ENCODE peak calls at places on chromosome 6, in five cellular contexts. J is aorta, C is ascending aorta, B is IMR-90, H is Peyer's patch. R is an unnamed sample.

GRCh38 chr6:27755768-27756167 is 156.4 kb downstream of the OR2B2 start:
- DNase-seq in C (no peak), J (no peak), H (no peak), B (no peak), R (no peak)

GRCh38 chr6:113220832-113221231 is 636.3 kb upstream of the MARCKS start:
- DNase-seq in H (no peak), B (no peak), C (no peak), J (no peak), R (no peak)

GRCh38 chr6:54802775-54803631 is 43.6 kb upstream of the FAM83B start:
- DNase-seq in C (no peak), B (peak; percentile 83), J (no peak), H (no peak), R (no peak)

GRCh38 chr6:67952948-67953347 is 682.1 kb upstream of the ADGRB3 start:
- DNase-seq in H (no peak), C (no peak), J (no peak), B (no peak), R (no peak)

GRCh38 chr6:30169658-30170614 is 6.6 kb downstream of the TRIM15 start:
- DNase-seq in B (peak; percentile 49), H (no peak), C (no peak), J (no peak), R (peak; percentile 62)

GRCh38 chr6:6320901-6321300 is 439 bp upstream of the F13A1 start:
- DNase-seq in B (no peak), C (no peak), J (no peak), H (no peak), R (no peak)

GRCh38 chr6:94584211-94584610 is 993.1 kb upstream of the MANEA start:
- DNase-seq in H (no peak), J (no peak), C (no peak), B (no peak), R (no peak)

GRCh38 chr6:50849781-50850180 is 31.1 kb downstream of the TFAP2B start:
- DNase-seq in C (no peak), J (no peak), B (no peak), H (no peak), R (no peak)

GRCh38 chr6:167839755-167840154 is 13.0 kb downstream of the AFDN start:
- DNase-seq in J (no peak), C (no peak), B (no peak), H (no peak), R (no peak)

GRCh38 chr6:103002282-103002681 is 1608.8 kb downstream of the GRIK2 start:
- DNase-seq in H (no peak), J (no peak), C (no peak), B (no peak), R (no peak)

GRCh38 chr6:107646176-107646575 is 156.3 kb downstream of the SOBP start:
- DNase-seq in B (no peak), C (no peak), H (no peak), J (no peak), R (no peak)

GRCh38 chr6:32195902-32196681 is 3.6 kb upstream of the GPSM3 start:
- DNase-seq in J (peak; percentile 96), B (peak; percentile 88), C (peak; percentile 79), H (peak; percentile 85), R (no peak)

GRCh38 chr6:56288347-56288746 is 41.0 kb upstream of the COL21A1 start:
- DNase-seq in H (no peak), C (no peak), J (no peak), B (no peak), R (no peak)

GRCh38 chr6:168206186-168206585 is 113.4 kb downstream of the DACT2 start:
- DNase-seq in H (no peak), J (peak; percentile 75), B (no peak), C (no peak), R (no peak)

GRCh38 chr6:74879970-74880369 is 325.9 kb downstream of the COL12A1 start:
- DNase-seq in C (no peak), H (no peak), B (peak; percentile 22), J (no peak), R (no peak)

GRCh38 chr6:156618600-156619205 is 158.5 kb upstream of the ARID1B start:
- DNase-seq in J (no peak), C (no peak), H (no peak), B (no peak), R (no peak)

GRCh38 chr6:139497344-139497961 is 123.0 kb upstream of the CITED2 start:
- DNase-seq in B (no peak), C (no peak), H (no peak), J (no peak), R (no peak)

GRCh38 chr6:96391776-96392175 is 129.8 kb upstream of the UFL1 start:
- DNase-seq in H (no peak), B (no peak), C (no peak), J (no peak), R (peak; percentile 16)

GRCh38 chr6:93701526-93701925 is 282.2 kb upstream of the EPHA7 start:
- DNase-seq in B (no peak), C (no peak), J (no peak), H (no peak), R (no peak)

GRCh38 chr6:109318328-109318876 is 63.9 kb downstream of the CD164 start:
- DNase-seq in H (peak; percentile 82), J (no peak), B (no peak), C (no peak), R (no peak)

GRCh38 chr6:111602481-111603404 is 2.9 kb downstream of the TRAF3IP2 start:
- DNase-seq in H (no peak), B (peak; percentile 85), J (peak; percentile 86), C (peak; percentile 49), R (no peak)

GRCh38 chr6:43242908-43243648 is at the start of gene TTBK1:
- DNase-seq in H (no peak), B (no peak), J (no peak), C (no peak), R (no peak)

GRCh38 chr6:3918474-3918873 is 69.3 kb downstream of the FAM50B start:
- DNase-seq in C (no peak), J (no peak), B (no peak), H (no peak), R (no peak)

GRCh38 chr6:41147917-41148316 is 6.2 kb downstream of the TREML1 start:
- DNase-seq in J (no peak), C (no peak), B (no peak), H (no peak), R (no peak)

GRCh38 chr6:42555477-42556457 is 8.1 kb upstream of the UBR2 start:
- DNase-seq in H (peak; percentile 61), C (no peak), J (no peak), B (peak; percentile 32), R (peak; percentile 80)

GRCh38 chr6:111367393-111368088 is 115.5 kb downstream of the REV3L start:
- DNase-seq in B (no peak), H (no peak), C (no peak), J (no peak), R (no peak)

GRCh38 chr6:152089992-152090391 is 282.5 kb downstream of the ESR1 start:
- DNase-seq in H (no peak), C (no peak), J (no peak), B (peak; percentile 55), R (no peak)

GRCh38 chr6:113457156-113457555 is 400.0 kb upstream of the MARCKS start:
- DNase-seq in J (peak; percentile 77), H (no peak), B (peak; percentile 81), C (no peak), R (no peak)

GRCh38 chr6:165245287-165245686 is 64.1 kb downstream of the C6orf118 start:
- DNase-seq in B (peak; percentile 2), J (no peak), C (no peak), H (no peak), R (no peak)

GRCh38 chr6:153503810-153504209 is 372.7 kb upstream of the RGS17 start:
- DNase-seq in C (no peak), H (no peak), J (no peak), B (no peak), R (no peak)

GRCh38 chr6:56808871-56809359 is 146.0 kb upstream of the BEND6 start:
- DNase-seq in J (no peak), B (peak; percentile 73), H (no peak), C (no peak), R (no peak)

GRCh38 chr6:93496548-93496947 is 77.2 kb upstream of the EPHA7 start:
- DNase-seq in H (no peak), C (no peak), J (no peak), B (no peak), R (no peak)

GRCh38 chr6:437042-437402 is 45.5 kb downstream of the IRF4 start:
- DNase-seq in C (no peak), H (no peak), B (peak; percentile 34), J (no peak), R (no peak)

GRCh38 chr6:135086414-135086764 is 31.8 kb upstream of the HBS1L start:
- DNase-seq in C (no peak), J (no peak), H (no peak), B (no peak), R (peak; percentile 50)

GRCh38 chr6:79038061-79038460 is 40.0 kb downstream of the PHIP start:
- DNase-seq in B (peak; percentile 3), H (no peak), J (no peak), C (no peak), R (no peak)

GRCh38 chr6:158011980-158012566 is 30.4 kb downstream of the SYNJ2 start:
- DNase-seq in J (peak; percentile 59), H (no peak), C (no peak), B (no peak), R (no peak)
- H3K27ac ChIP-seq in J (no peak overlapping the region), H (no peak overlapping the region), C (no peak overlapping the region), B (peak overlapping the region; percentile 47), R (no peak overlapping the region)

GRCh38 chr6:149831380-149831820 is 32.8 kb downstream of the LRP11 start:
- DNase-seq in B (no peak), H (no peak), C (no peak), J (no peak), R (no peak)
- H3K27ac ChIP-seq in B (peak overlapping the region; percentile 13), H (no peak overlapping the region), C (no peak overlapping the region), J (no peak overlapping the region), R (no peak overlapping the region)

GRCh38 chr6:35973670-35974222 is 50.7 kb downstream of the SLC26A8 start:
- DNase-seq in H (peak; percentile 50), B (no peak), C (no peak), J (no peak), R (no peak)
- H3K27ac ChIP-seq in H (no peak overlapping the region), B (no peak overlapping the region), C (no peak overlapping the region), J (no peak overlapping the region), R (no peak overlapping the region)

DNA sequence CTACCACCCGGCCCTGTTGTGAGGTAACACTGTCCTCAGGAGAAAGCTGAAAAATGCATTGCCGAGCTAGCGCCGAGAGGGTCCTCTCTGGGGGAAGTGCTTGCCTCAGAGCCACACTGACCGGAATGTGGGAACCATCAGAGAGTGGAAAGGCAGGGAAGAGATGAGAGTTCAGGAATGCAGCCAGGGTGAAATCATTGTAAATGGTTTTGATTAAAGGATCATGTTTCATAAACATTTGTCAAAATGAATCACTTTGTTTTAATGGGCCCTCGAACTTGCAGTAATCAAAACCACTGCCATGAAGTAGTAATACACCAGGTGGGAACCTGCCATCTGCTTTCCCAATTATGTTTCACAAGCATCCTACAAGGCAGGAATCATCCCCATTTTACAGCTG is 16.9 kb upstream of the IL17F start:
- DNase-seq in J (no peak), C (no peak), H (no peak), B (peak; percentile 87), R (no peak)
- H3K27ac ChIP-seq in J (no peak overlapping the region), C (no peak overlapping the region), H (no peak overlapping the region), B (peak overlapping the region; percentile 32), R (no peak overlapping the region)

GRCh38 chr6:137867685-137868509 is 838 bp downstream of the TNFAIP3 start:
- DNase-seq in B (peak; percentile 37), C (no peak), H (no peak), J (no peak), R (peak; percentile 65)
- H3K27ac ChIP-seq in B (peak overlapping the region; percentile 70), C (peak overlapping the region; percentile 81), H (peak overlapping the region; percentile 97), J (no peak overlapping the region), R (peak overlapping the region; percentile 97)

R was measured in CD4-positive, CD25-positive, alpha-beta regulatory T cell.